ENCODE peak calls at places on chromosomes 7 and 10, in ten cellular contexts. S is spleen; J is effector memory CD4-positive, alpha-beta T cell; Q is cardiac muscle cell; Y is aorta; T is K562; U is OCI-LY7; O is psoas muscle; D is ovary; M is upper lobe of right lung. H is an unnamed sample.
A peak's percentile ranks its signal among the peaks of the same experiment; 100 is the strongest.

GRCh38 chr10:82691211-82691610 is 816.2 kb downstream of the NRG3 start:
- DNase-seq in S (no peak), J (no peak), Q (no peak), Y (no peak), T (no peak), U (no peak), O (no peak), D (no peak), M (no peak), H (no peak)

GRCh38 chr7:57399251-57399940 is 50.6 kb upstream of the ZNF716 start:
- DNase-seq in S (peak; percentile 50), J (no peak), Q (no peak), Y (no peak), T (no peak), U (no peak), O (no peak), D (no peak), M (no peak), H (no peak)

GRCh38 chr7:149477494-149478443 is 16.9 kb upstream of the ZNF777 start:
- DNase-seq in S (no peak), J (no peak), Q (no peak), Y (peak; percentile 22), T (no peak), U (no peak), O (no peak), D (no peak), M (no peak), H (no peak)

GRCh38 chr7:33108591-33108930 is 643 bp downstream of the RP9 start:
- DNase-seq in S (no peak), J (no peak), Q (no peak), Y (no peak), T (peak; percentile 27), U (peak; percentile 41), O (no peak), D (no peak), M (no peak), H (no peak)

GRCh38 chr10:132061465-132062180 is 4.1 kb upstream of the JAKMIP3 start:
- DNase-seq in S (no peak), J (no peak), Q (no peak), Y (no peak), T (no peak), U (no peak), O (no peak), D (no peak), M (peak; percentile 27), H (no peak)

GRCh38 chr7:43847496-43847895 is 21.8 kb downstream of the MRPS24 start:
- DNase-seq in S (no peak), J (no peak), Q (no peak), Y (no peak), T (no peak), U (no peak), O (no peak), D (no peak), M (no peak), H (no peak)

GRCh38 chr7:11833431-11833830 is 1.4 kb upstream of the THSD7A start:
- DNase-seq in S (no peak), J (no peak), Q (no peak), Y (no peak), T (no peak), U (no peak), O (no peak), D (no peak), M (no peak), H (no peak)

GRCh38 chr7:94561841-94562514 is 52.4 kb downstream of the CASD1 start:
- DNase-seq in S (no peak), J (no peak), Q (no peak), Y (no peak), T (no peak), U (no peak), O (no peak), D (no peak), M (no peak), H (no peak)

GRCh38 chr10:73991846-73992245 is 6.1 kb upstream of the VCL start:
- DNase-seq in S (peak; percentile 90), J (peak; percentile 68), Q (no peak), Y (peak; percentile 68), T (peak; percentile 85), U (peak; percentile 54), O (peak; percentile 21), D (no peak), M (peak; percentile 73), H (peak; percentile 67)

GRCh38 chr7:28818996-28819395 is 139.1 kb downstream of the TRIL start:
- DNase-seq in S (no peak), J (no peak), Q (no peak), Y (no peak), T (no peak), U (no peak), O (no peak), D (no peak), M (no peak), H (no peak)

GRCh38 chr10:12660812-12661211 is 311.5 kb downstream of the CAMK1D start:
- DNase-seq in S (no peak), J (no peak), Q (no peak), Y (no peak), T (no peak), U (no peak), O (no peak), D (no peak), M (no peak), H (no peak)

GRCh38 chr10:33290286-33291052 is 44.0 kb downstream of the NRP1 start:
- DNase-seq in S (no peak), J (no peak), Q (no peak), Y (no peak), T (no peak), U (no peak), O (no peak), D (no peak), M (no peak), H (no peak)
- H3K9me3 ChIP-seq in S (no peaks in the 10 kb centered on the region), J (no peaks in the 10 kb centered on the region), Q (no peaks in the 10 kb centered on the region), Y (no peaks in the 10 kb centered on the region), T (no peaks in the 10 kb centered on the region), U (no peaks in the 10 kb centered on the region), O (no peaks in the 10 kb centered on the region), D (no peaks in the 10 kb centered on the region), M (no peaks in the 10 kb centered on the region), H (no peaks in the 10 kb centered on the region)

DNA sequence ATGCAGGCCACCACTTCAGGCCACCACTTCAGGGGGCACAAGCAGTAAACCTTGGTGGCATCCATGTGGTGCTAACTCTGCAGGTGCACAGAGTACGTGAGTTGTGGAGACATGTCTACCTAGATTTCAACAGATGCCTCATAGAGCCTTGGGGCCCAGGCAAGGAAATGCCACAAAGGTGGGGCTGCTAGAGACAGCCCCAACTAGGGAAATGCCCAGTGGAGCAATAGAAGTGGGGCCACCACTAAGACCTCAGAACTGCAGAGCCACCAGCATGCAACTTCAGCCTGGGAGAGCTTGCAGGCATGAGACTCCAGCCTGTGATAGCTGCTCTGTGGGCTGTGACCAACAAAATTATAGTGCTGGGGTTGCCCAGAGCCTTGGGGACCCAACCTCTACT is 107.6 kb downstream of the DNAJC1 start:
- DNase-seq in S (no peak), J (no peak), Q (no peak), Y (no peak), T (no peak), U (no peak), O (no peak), D (no peak), M (no peak), H (no peak)
- H3K36me3 ChIP-seq in S (peaks cover 11% of the 10 kb centered on the region), J (no peaks in the 10 kb centered on the region), Q (no peaks in the 10 kb centered on the region), Y (no peaks in the 10 kb centered on the region), T (peaks cover 6% of the 10 kb centered on the region), U (no peaks in the 10 kb centered on the region), O (peaks cover 7% of the 10 kb centered on the region), D (no peaks in the 10 kb centered on the region), M (no peaks in the 10 kb centered on the region), H (no peaks in the 10 kb centered on the region)

DNA sequence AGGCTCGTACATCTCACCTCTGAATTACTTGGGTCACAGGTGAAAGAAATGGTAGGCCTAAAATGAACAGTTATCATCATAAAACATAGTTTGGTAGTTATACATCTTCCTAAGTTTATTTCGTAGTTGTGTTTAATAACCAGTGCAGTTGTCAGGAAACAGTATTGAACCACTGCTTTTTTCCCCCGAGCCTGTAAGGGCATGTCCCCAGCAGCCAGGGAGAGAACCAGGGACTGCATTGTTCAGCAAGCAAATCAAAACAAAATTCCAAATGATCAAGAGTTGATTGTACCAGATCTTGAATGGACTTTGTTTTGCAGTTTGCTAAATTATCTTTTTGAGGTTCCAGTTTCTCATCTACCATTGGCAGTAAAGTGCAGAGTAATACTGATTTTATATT is 2.4 kb downstream of the EIF4H start:
- DNase-seq in S (no peak), J (no peak), Q (no peak), Y (no peak), T (no peak), U (no peak), O (no peak), D (no peak), M (no peak), H (no peak)
- H3K4me1 ChIP-seq in S (peaks cover 87% of the 10 kb centered on the region), J (peaks cover 50% of the 10 kb centered on the region), Q (peaks cover 5% of the 10 kb centered on the region), Y (no peaks in the 10 kb centered on the region), T (peaks cover 24% of the 10 kb centered on the region), U (peaks cover 64% of the 10 kb centered on the region), O (peaks cover 69% of the 10 kb centered on the region), D (peaks cover 11% of the 10 kb centered on the region), M (peaks cover 77% of the 10 kb centered on the region), H (peaks cover 70% of the 10 kb centered on the region)

GRCh38 chr7:157949711-157950110 is 612.9 kb downstream of the DNAJB6 start:
- DNase-seq in S (no peak), J (no peak), Q (no peak), Y (no peak), T (no peak), U (no peak), O (no peak), D (no peak), M (no peak), H (no peak)
- H3K9me3 ChIP-seq in S (no peaks in the 10 kb centered on the region), J (peaks cover 6% of the 10 kb centered on the region), Q (no peaks in the 10 kb centered on the region), Y (peaks cover 7% of the 10 kb centered on the region), T (no peaks in the 10 kb centered on the region), U (no peaks in the 10 kb centered on the region), O (peaks cover 19% of the 10 kb centered on the region), D (no peaks in the 10 kb centered on the region), M (no peaks in the 10 kb centered on the region), H (no peaks in the 10 kb centered on the region)

H was measured in CD8-positive, alpha-beta memory T cell.